ENCODE peak calls at places on chromosomes 3 and 15, in four cellular contexts. One of them, this sample, is unnamed.

GRCh38 chr15:88708256-88709054 is 69.6 kb downstream of the ISG20 start:
- DNase-seq in stimulated activated CD4-positive, alpha-beta T cell treated with anti-CD3 and anti-CD28 coated beads, Interleukin-15, amount 100 ng/mL, for 1 hour: no peak
- DNase-seq in mucosa of descending colon: no peak
- DNase-seq in stimulated activated naive CD8-positive, alpha-beta T cell treated with anti-CD3 and anti-CD28 coated beads, Interleukin-15, amount 100 ng/mL, for 72 hours: no peak
- DNase-seq in this sample: no peak

GRCh38 chr3:45234250-45234649 is 8.2 kb upstream of the TMEM158 start:
- DNase-seq in mucosa of descending colon: no peak
- DNase-seq in stimulated activated CD4-positive, alpha-beta T cell treated with anti-CD3 and anti-CD28 coated beads, Interleukin-15, amount 100 ng/mL, for 1 hour: no peak
- DNase-seq in stimulated activated naive CD8-positive, alpha-beta T cell treated with anti-CD3 and anti-CD28 coated beads, Interleukin-15, amount 100 ng/mL, for 72 hours: no peak
- DNase-seq in this sample: no peak

GRCh38 chr3:76585794-76586392 is 454.0 kb upstream of the ROBO2 start:
- DNase-seq in stimulated activated naive CD8-positive, alpha-beta T cell treated with anti-CD3 and anti-CD28 coated beads, Interleukin-15, amount 100 ng/mL, for 72 hours: no peak
- DNase-seq in mucosa of descending colon: no peak
- DNase-seq in stimulated activated CD4-positive, alpha-beta T cell treated with anti-CD3 and anti-CD28 coated beads, Interleukin-15, amount 100 ng/mL, for 1 hour: no peak
- DNase-seq in this sample: no peak

GRCh38 chr3:128468285-128468790 is 1.6 kb upstream of the DNAJB8 start:
- DNase-seq in stimulated activated CD4-positive, alpha-beta T cell treated with anti-CD3 and anti-CD28 coated beads, Interleukin-15, amount 100 ng/mL, for 1 hour: no peak
- DNase-seq in stimulated activated naive CD8-positive, alpha-beta T cell treated with anti-CD3 and anti-CD28 coated beads, Interleukin-15, amount 100 ng/mL, for 72 hours: no peak
- DNase-seq in mucosa of descending colon: no peak
- DNase-seq in this sample: no peak

GRCh38 chr15:85335193-85335939 is 45.0 kb upstream of the AKAP13 start:
- DNase-seq in stimulated activated naive CD8-positive, alpha-beta T cell treated with anti-CD3 and anti-CD28 coated beads, Interleukin-15, amount 100 ng/mL, for 72 hours: no peak
- DNase-seq in mucosa of descending colon: no peak
- DNase-seq in stimulated activated CD4-positive, alpha-beta T cell treated with anti-CD3 and anti-CD28 coated beads, Interleukin-15, amount 100 ng/mL, for 1 hour: no peak
- DNase-seq in this sample: no peak

GRCh38 chr3:156681003-156681402 is 6.6 kb downstream of the TIPARP start:
- DNase-seq in stimulated activated CD4-positive, alpha-beta T cell treated with anti-CD3 and anti-CD28 coated beads, Interleukin-15, amount 100 ng/mL, for 1 hour: no peak
- DNase-seq in mucosa of descending colon: no peak
- DNase-seq in stimulated activated naive CD8-positive, alpha-beta T cell treated with anti-CD3 and anti-CD28 coated beads, Interleukin-15, amount 100 ng/mL, for 72 hours: no peak
- DNase-seq in this sample: peak

GRCh38 chr15:74228723-74229081 is 7.4 kb upstream of the CCDC33 start:
- DNase-seq in stimulated activated CD4-positive, alpha-beta T cell treated with anti-CD3 and anti-CD28 coated beads, Interleukin-15, amount 100 ng/mL, for 1 hour: no peak
- DNase-seq in stimulated activated naive CD8-positive, alpha-beta T cell treated with anti-CD3 and anti-CD28 coated beads, Interleukin-15, amount 100 ng/mL, for 72 hours: no peak
- DNase-seq in mucosa of descending colon: no peak
- DNase-seq in this sample: no peak

GRCh38 chr3:42590989-42591756 is 513 bp downstream of the SS18L2 start:
- DNase-seq in mucosa of descending colon: peak
- DNase-seq in stimulated activated CD4-positive, alpha-beta T cell treated with anti-CD3 and anti-CD28 coated beads, Interleukin-15, amount 100 ng/mL, for 1 hour: no peak
- DNase-seq in stimulated activated naive CD8-positive, alpha-beta T cell treated with anti-CD3 and anti-CD28 coated beads, Interleukin-15, amount 100 ng/mL, for 72 hours: peak
- DNase-seq in this sample: no peak

GRCh38 chr15:74727727-74728126 is 2.4 kb upstream of the CYP1A1 start:
- DNase-seq in stimulated activated naive CD8-positive, alpha-beta T cell treated with anti-CD3 and anti-CD28 coated beads, Interleukin-15, amount 100 ng/mL, for 72 hours: no peak
- DNase-seq in stimulated activated CD4-positive, alpha-beta T cell treated with anti-CD3 and anti-CD28 coated beads, Interleukin-15, amount 100 ng/mL, for 1 hour: no peak
- DNase-seq in mucosa of descending colon: no peak
- DNase-seq in this sample: no peak

GRCh38 chr3:17081520-17081919 is 196.8 kb downstream of the PLCL2 start:
- DNase-seq in mucosa of descending colon: no peak
- DNase-seq in stimulated activated naive CD8-positive, alpha-beta T cell treated with anti-CD3 and anti-CD28 coated beads, Interleukin-15, amount 100 ng/mL, for 72 hours: no peak
- DNase-seq in stimulated activated CD4-positive, alpha-beta T cell treated with anti-CD3 and anti-CD28 coated beads, Interleukin-15, amount 100 ng/mL, for 1 hour: no peak
- DNase-seq in this sample: no peak

GRCh38 chr15:66965201-66965900 is 100.1 kb upstream of the SMAD3 start:
- DNase-seq in stimulated activated CD4-positive, alpha-beta T cell treated with anti-CD3 and anti-CD28 coated beads, Interleukin-15, amount 100 ng/mL, for 1 hour: no peak
- DNase-seq in mucosa of descending colon: no peak
- DNase-seq in stimulated activated naive CD8-positive, alpha-beta T cell treated with anti-CD3 and anti-CD28 coated beads, Interleukin-15, amount 100 ng/mL, for 72 hours: no peak
- DNase-seq in this sample: no peak

GRCh38 chr3:188796122-188796631 is 375.6 kb upstream of the TPRG1 start:
- DNase-seq in stimulated activated naive CD8-positive, alpha-beta T cell treated with anti-CD3 and anti-CD28 coated beads, Interleukin-15, amount 100 ng/mL, for 72 hours: no peak
- DNase-seq in stimulated activated CD4-positive, alpha-beta T cell treated with anti-CD3 and anti-CD28 coated beads, Interleukin-15, amount 100 ng/mL, for 1 hour: no peak
- DNase-seq in mucosa of descending colon: no peak
- DNase-seq in this sample: no peak

GRCh38 chr3:157531771-157532170 is 28.6 kb upstream of the VEPH1 start:
- DNase-seq in mucosa of descending colon: no peak
- DNase-seq in stimulated activated naive CD8-positive, alpha-beta T cell treated with anti-CD3 and anti-CD28 coated beads, Interleukin-15, amount 100 ng/mL, for 72 hours: no peak
- DNase-seq in stimulated activated CD4-positive, alpha-beta T cell treated with anti-CD3 and anti-CD28 coated beads, Interleukin-15, amount 100 ng/mL, for 1 hour: no peak
- DNase-seq in this sample: no peak

GRCh38 chr3:12158387-12159226 is at the start of gene TIMP4:
- DNase-seq in stimulated activated naive CD8-positive, alpha-beta T cell treated with anti-CD3 and anti-CD28 coated beads, Interleukin-15, amount 100 ng/mL, for 72 hours: no peak
- DNase-seq in mucosa of descending colon: peak
- DNase-seq in stimulated activated CD4-positive, alpha-beta T cell treated with anti-CD3 and anti-CD28 coated beads, Interleukin-15, amount 100 ng/mL, for 1 hour: no peak
- DNase-seq in this sample: no peak

GRCh38 chr3:66442254-66443249 is 58.3 kb downstream of the LRIG1 start:
- DNase-seq in stimulated activated CD4-positive, alpha-beta T cell treated with anti-CD3 and anti-CD28 coated beads, Interleukin-15, amount 100 ng/mL, for 1 hour: no peak
- DNase-seq in stimulated activated naive CD8-positive, alpha-beta T cell treated with anti-CD3 and anti-CD28 coated beads, Interleukin-15, amount 100 ng/mL, for 72 hours: no peak
- DNase-seq in mucosa of descending colon: peak
- DNase-seq in this sample: no peak

GRCh38 chr15:69704229-69704628 is 251.6 kb downstream of the RPLP1 start:
- DNase-seq in stimulated activated naive CD8-positive, alpha-beta T cell treated with anti-CD3 and anti-CD28 coated beads, Interleukin-15, amount 100 ng/mL, for 72 hours: no peak
- DNase-seq in stimulated activated CD4-positive, alpha-beta T cell treated with anti-CD3 and anti-CD28 coated beads, Interleukin-15, amount 100 ng/mL, for 1 hour: no peak
- DNase-seq in mucosa of descending colon: no peak
- DNase-seq in this sample: no peak

GRCh38 chr3:50632450-50632849 is 15.5 kb downstream of the MAPKAPK3 start:
- DNase-seq in stimulated activated naive CD8-positive, alpha-beta T cell treated with anti-CD3 and anti-CD28 coated beads, Interleukin-15, amount 100 ng/mL, for 72 hours: peak
- DNase-seq in stimulated activated CD4-positive, alpha-beta T cell treated with anti-CD3 and anti-CD28 coated beads, Interleukin-15, amount 100 ng/mL, for 1 hour: no peak
- DNase-seq in mucosa of descending colon: no peak
- DNase-seq in this sample: no peak

GRCh38 chr3:107599755-107600122 is 77.0 kb downstream of the BBX start:
- DNase-seq in stimulated activated naive CD8-positive, alpha-beta T cell treated with anti-CD3 and anti-CD28 coated beads, Interleukin-15, amount 100 ng/mL, for 72 hours: no peak
- DNase-seq in stimulated activated CD4-positive, alpha-beta T cell treated with anti-CD3 and anti-CD28 coated beads, Interleukin-15, amount 100 ng/mL, for 1 hour: no peak
- DNase-seq in mucosa of descending colon: no peak
- DNase-seq in this sample: no peak

GRCh38 chr3:77014236-77014635 is 25.7 kb upstream of the ROBO2 start:
- DNase-seq in stimulated activated CD4-positive, alpha-beta T cell treated with anti-CD3 and anti-CD28 coated beads, Interleukin-15, amount 100 ng/mL, for 1 hour: no peak
- DNase-seq in stimulated activated naive CD8-positive, alpha-beta T cell treated with anti-CD3 and anti-CD28 coated beads, Interleukin-15, amount 100 ng/mL, for 72 hours: no peak
- DNase-seq in mucosa of descending colon: no peak
- DNase-seq in this sample: no peak

GRCh38 chr3:188365978-188366698 is 212.2 kb downstream of the LPP start:
- DNase-seq in stimulated activated CD4-positive, alpha-beta T cell treated with anti-CD3 and anti-CD28 coated beads, Interleukin-15, amount 100 ng/mL, for 1 hour: no peak
- DNase-seq in mucosa of descending colon: no peak
- DNase-seq in stimulated activated naive CD8-positive, alpha-beta T cell treated with anti-CD3 and anti-CD28 coated beads, Interleukin-15, amount 100 ng/mL, for 72 hours: no peak
- DNase-seq in this sample: peak

GRCh38 chr3:50365080-50365841 is 5.9 kb upstream of the TMEM115 start:
- DNase-seq in mucosa of descending colon: peak
- DNase-seq in stimulated activated naive CD8-positive, alpha-beta T cell treated with anti-CD3 and anti-CD28 coated beads, Interleukin-15, amount 100 ng/mL, for 72 hours: peak
- DNase-seq in stimulated activated CD4-positive, alpha-beta T cell treated with anti-CD3 and anti-CD28 coated beads, Interleukin-15, amount 100 ng/mL, for 1 hour: peak
- DNase-seq in this sample: peak

GRCh38 chr3:171383206-171384018 is 76.8 kb downstream of the TNIK start:
- DNase-seq in stimulated activated naive CD8-positive, alpha-beta T cell treated with anti-CD3 and anti-CD28 coated beads, Interleukin-15, amount 100 ng/mL, for 72 hours: no peak
- DNase-seq in stimulated activated CD4-positive, alpha-beta T cell treated with anti-CD3 and anti-CD28 coated beads, Interleukin-15, amount 100 ng/mL, for 1 hour: no peak
- DNase-seq in mucosa of descending colon: no peak
- DNase-seq in this sample: no peak

GRCh38 chr3:10206166-10206511 is 41.4 kb downstream of the IRAK2 start:
- DNase-seq in stimulated activated naive CD8-positive, alpha-beta T cell treated with anti-CD3 and anti-CD28 coated beads, Interleukin-15, amount 100 ng/mL, for 72 hours: no peak
- DNase-seq in mucosa of descending colon: peak
- DNase-seq in stimulated activated CD4-positive, alpha-beta T cell treated with anti-CD3 and anti-CD28 coated beads, Interleukin-15, amount 100 ng/mL, for 1 hour: no peak
- DNase-seq in this sample: no peak

GRCh38 chr3:11671648-11672100 is 28.0 kb upstream of the VGLL4 start:
- DNase-seq in mucosa of descending colon: no peak
- DNase-seq in stimulated activated naive CD8-positive, alpha-beta T cell treated with anti-CD3 and anti-CD28 coated beads, Interleukin-15, amount 100 ng/mL, for 72 hours: no peak
- DNase-seq in stimulated activated CD4-positive, alpha-beta T cell treated with anti-CD3 and anti-CD28 coated beads, Interleukin-15, amount 100 ng/mL, for 1 hour: no peak
- DNase-seq in this sample: no peak

GRCh38 chr3:129271674-129272073 is 7.0 kb upstream of the HMCES start:
- DNase-seq in mucosa of descending colon: no peak
- DNase-seq in stimulated activated CD4-positive, alpha-beta T cell treated with anti-CD3 and anti-CD28 coated beads, Interleukin-15, amount 100 ng/mL, for 1 hour: no peak
- DNase-seq in stimulated activated naive CD8-positive, alpha-beta T cell treated with anti-CD3 and anti-CD28 coated beads, Interleukin-15, amount 100 ng/mL, for 72 hours: no peak
- DNase-seq in this sample: no peak

GRCh38 chr3:138199847-138200246 is 12.7 kb downstream of the ARMC8 start:
- DNase-seq in stimulated activated naive CD8-positive, alpha-beta T cell treated with anti-CD3 and anti-CD28 coated beads, Interleukin-15, amount 100 ng/mL, for 72 hours: no peak
- DNase-seq in mucosa of descending colon: no peak
- DNase-seq in stimulated activated CD4-positive, alpha-beta T cell treated with anti-CD3 and anti-CD28 coated beads, Interleukin-15, amount 100 ng/mL, for 1 hour: no peak
- DNase-seq in this sample: no peak

GRCh38 chr3:137035631-137036030 is 77.8 kb downstream of the IL20RB start:
- DNase-seq in stimulated activated naive CD8-positive, alpha-beta T cell treated with anti-CD3 and anti-CD28 coated beads, Interleukin-15, amount 100 ng/mL, for 72 hours: no peak
- DNase-seq in stimulated activated CD4-positive, alpha-beta T cell treated with anti-CD3 and anti-CD28 coated beads, Interleukin-15, amount 100 ng/mL, for 1 hour: no peak
- DNase-seq in mucosa of descending colon: no peak
- DNase-seq in this sample: no peak

GRCh38 chr3:20931834-20932233 is 745.8 kb upstream of the SGO1 start:
- DNase-seq in stimulated activated CD4-positive, alpha-beta T cell treated with anti-CD3 and anti-CD28 coated beads, Interleukin-15, amount 100 ng/mL, for 1 hour: no peak
- DNase-seq in stimulated activated naive CD8-positive, alpha-beta T cell treated with anti-CD3 and anti-CD28 coated beads, Interleukin-15, amount 100 ng/mL, for 72 hours: no peak
- DNase-seq in mucosa of descending colon: no peak
- DNase-seq in this sample: no peak

GRCh38 chr3:134328147-134328591 is 46.1 kb downstream of the AMOTL2 start:
- DNase-seq in stimulated activated naive CD8-positive, alpha-beta T cell treated with anti-CD3 and anti-CD28 coated beads, Interleukin-15, amount 100 ng/mL, for 72 hours: no peak
- DNase-seq in mucosa of descending colon: peak
- DNase-seq in stimulated activated CD4-positive, alpha-beta T cell treated with anti-CD3 and anti-CD28 coated beads, Interleukin-15, amount 100 ng/mL, for 1 hour: no peak
- DNase-seq in this sample: no peak

GRCh38 chr3:107739227-107739626 is 216.5 kb downstream of the BBX start:
- DNase-seq in stimulated activated naive CD8-positive, alpha-beta T cell treated with anti-CD3 and anti-CD28 coated beads, Interleukin-15, amount 100 ng/mL, for 72 hours: no peak
- DNase-seq in mucosa of descending colon: no peak
- DNase-seq in stimulated activated CD4-positive, alpha-beta T cell treated with anti-CD3 and anti-CD28 coated beads, Interleukin-15, amount 100 ng/mL, for 1 hour: no peak
- DNase-seq in this sample: no peak

GRCh38 chr15:29675791-29676301 is 146.4 kb downstream of the TJP1 start:
- DNase-seq in stimulated activated naive CD8-positive, alpha-beta T cell treated with anti-CD3 and anti-CD28 coated beads, Interleukin-15, amount 100 ng/mL, for 72 hours: no peak
- DNase-seq in stimulated activated CD4-positive, alpha-beta T cell treated with anti-CD3 and anti-CD28 coated beads, Interleukin-15, amount 100 ng/mL, for 1 hour: no peak
- DNase-seq in mucosa of descending colon: no peak
- DNase-seq in this sample: no peak

GRCh38 chr3:127175272-127175671 is 17.7 kb upstream of the PRR23E start:
- DNase-seq in mucosa of descending colon: no peak
- DNase-seq in stimulated activated CD4-positive, alpha-beta T cell treated with anti-CD3 and anti-CD28 coated beads, Interleukin-15, amount 100 ng/mL, for 1 hour: no peak
- DNase-seq in stimulated activated naive CD8-positive, alpha-beta T cell treated with anti-CD3 and anti-CD28 coated beads, Interleukin-15, amount 100 ng/mL, for 72 hours: no peak
- DNase-seq in this sample: no peak

GRCh38 chr3:36295206-36295760 is 85.0 kb upstream of the STAC start:
- DNase-seq in stimulated activated naive CD8-positive, alpha-beta T cell treated with anti-CD3 and anti-CD28 coated beads, Interleukin-15, amount 100 ng/mL, for 72 hours: no peak
- DNase-seq in stimulated activated CD4-positive, alpha-beta T cell treated with anti-CD3 and anti-CD28 coated beads, Interleukin-15, amount 100 ng/mL, for 1 hour: no peak
- DNase-seq in mucosa of descending colon: no peak
- DNase-seq in this sample: no peak

GRCh38 chr3:127050733-127051132 is 67.8 kb downstream of the PLXNA1 start:
- DNase-seq in mucosa of descending colon: peak
- DNase-seq in stimulated activated CD4-positive, alpha-beta T cell treated with anti-CD3 and anti-CD28 coated beads, Interleukin-15, amount 100 ng/mL, for 1 hour: no peak
- DNase-seq in stimulated activated naive CD8-positive, alpha-beta T cell treated with anti-CD3 and anti-CD28 coated beads, Interleukin-15, amount 100 ng/mL, for 72 hours: no peak
- DNase-seq in this sample: no peak

GRCh38 chr3:192958219-192958872 is 40.7 kb upstream of the MB21D2 start:
- DNase-seq in stimulated activated CD4-positive, alpha-beta T cell treated with anti-CD3 and anti-CD28 coated beads, Interleukin-15, amount 100 ng/mL, for 1 hour: no peak
- DNase-seq in stimulated activated naive CD8-positive, alpha-beta T cell treated with anti-CD3 and anti-CD28 coated beads, Interleukin-15, amount 100 ng/mL, for 72 hours: no peak
- DNase-seq in mucosa of descending colon: no peak
- DNase-seq in this sample: no peak

GRCh38 chr15:56390739-56391267 is 25.6 kb downstream of the TEX9 start:
- DNase-seq in stimulated activated naive CD8-positive, alpha-beta T cell treated with anti-CD3 and anti-CD28 coated beads, Interleukin-15, amount 100 ng/mL, for 72 hours: no peak
- DNase-seq in stimulated activated CD4-positive, alpha-beta T cell treated with anti-CD3 and anti-CD28 coated beads, Interleukin-15, amount 100 ng/mL, for 1 hour: no peak
- DNase-seq in mucosa of descending colon: no peak
- DNase-seq in this sample: no peak

This sample was measured in pancreas.